ENCODE peak calls at places on chromosomes 4 and X, in eight cellular contexts. Y is H9, X is iris pigment epithelial cell, N is nucleus accumbens, A is mammary epithelial cell, V is left ventricle myocardium superior, G is endothelial cell, F is T-cell. L is an unnamed sample.

GRCh38 chrX:17077349-17077748 is 130.9 kb downstream of the REPS2 start:
- DNase-seq in Y (no peak), X (no peak), N (no peak), A (no peak), V (no peak), G (no peak), F (no peak), L (no peak)

GRCh38 chr4:67886281-67886680 is 2.5 kb upstream of the TMPRSS11D start:
- DNase-seq in Y (no peak), X (peak; percentile 71), N (no peak), A (peak; percentile 65), V (no peak), G (no peak), F (no peak), L (no peak)

GRCh38 chrX:72105436-72105835 is 26.3 kb downstream of the RTL5 start:
- DNase-seq in Y (no peak), X (no peak), N (no peak), A (no peak), V (no peak), G (no peak), F (peak; percentile 64), L (peak; percentile 57)

GRCh38 chrX:73758253-73758652 is 195.3 kb downstream of the CHIC1 start:
- DNase-seq in Y (no peak), X (no peak), N (no peak), A (peak; percentile 1), V (no peak), G (no peak), F (no peak), L (no peak)

GRCh38 chrX:135257469-135257868 is 5.6 kb downstream of the ETDA start:
- DNase-seq in Y (no peak), X (no peak), N (no peak), A (no peak), V (no peak), G (no peak), F (no peak), L (no peak)

GRCh38 chr4:7426525-7427171 is 8.1 kb downstream of the PSAPL1 start:
- DNase-seq in Y (peak; percentile 23), X (no peak), N (no peak), A (no peak), V (no peak), G (no peak), F (no peak), L (no peak)

GRCh38 chrX:71143508-71143907 is 1.1 kb upstream of the NLGN3 start:
- DNase-seq in Y (no peak), X (peak; percentile 32), N (peak; percentile 34), A (no peak), V (peak; percentile 48), G (no peak), F (no peak), L (no peak)

GRCh38 chr4:1339489-1339888 is 7.5 kb upstream of the UVSSA start:
- DNase-seq in Y (no peak), X (no peak), N (no peak), A (no peak), V (no peak), G (no peak), F (no peak), L (no peak)

GRCh38 chr4:81757706-81758105 is 286.0 kb upstream of the RASGEF1B start:
- DNase-seq in Y (no peak), X (no peak), N (no peak), A (no peak), V (no peak), G (no peak), F (no peak), L (no peak)

GRCh38 chr4:6742989-6743388 is 27.0 kb downstream of the BLOC1S4 start:
- DNase-seq in Y (no peak), X (no peak), N (no peak), A (no peak), V (no peak), G (no peak), F (no peak), L (no peak)

GRCh38 chr4:60485279-60485678 is 714.8 kb upstream of the ADGRL3 start:
- DNase-seq in Y (no peak), X (no peak), N (no peak), A (peak; percentile 14), V (no peak), G (no peak), F (no peak), L (no peak)

GRCh38 chr4:7823416-7823824 is 116.2 kb downstream of the AFAP1 start:
- DNase-seq in Y (no peak), X (no peak), N (no peak), A (no peak), V (peak; percentile 83), G (no peak), F (no peak), L (no peak)

GRCh38 chrX:36867143-36867542 is 141.0 kb upstream of the FAM47C start:
- DNase-seq in Y (no peak), X (peak; percentile 10), N (no peak), A (peak; percentile 9), V (no peak), G (peak; percentile 4), F (no peak), L (no peak)

GRCh38 chr4:164252286-164252685 is 501.6 kb upstream of the SMIM31 start:
- DNase-seq in Y (peak; percentile 70), X (peak; percentile 15), N (peak; percentile 60), A (peak; percentile 22), V (no peak), G (no peak), F (no peak), L (no peak)

GRCh38 chrX:21926116-21926515 is 14.4 kb upstream of the SMS start:
- DNase-seq in Y (no peak), X (peak; percentile 60), N (no peak), A (no peak), V (no peak), G (no peak), F (no peak), L (no peak)

GRCh38 chrX:103356023-103356798 is at the start of gene TCEAL9:
- DNase-seq in Y (peak; percentile 78), X (peak; percentile 73), N (peak; percentile 27), A (peak; percentile 46), V (peak; percentile 56), G (peak; percentile 38), F (no peak), L (no peak)

GRCh38 chrX:119008122-119008744 is 33.8 kb downstream of the LONRF3 start:
- DNase-seq in Y (no peak), X (peak; percentile 30), N (peak; percentile 1), A (no peak), V (peak; percentile 39), G (peak; percentile 29), F (no peak), L (peak; percentile 17)

GRCh38 chr4:1194028-1194900 is 21.9 kb upstream of the SPON2 start:
- DNase-seq in Y (peak; percentile 62), X (peak; percentile 59), N (peak; percentile 36), A (no peak), V (peak; percentile 89), G (peak; percentile 4), F (no peak), L (no peak)

GRCh38 chr4:176406736-176407135 is 87.0 kb downstream of the SPCS3 start:
- DNase-seq in Y (no peak), X (no peak), N (no peak), A (no peak), V (no peak), G (no peak), F (no peak), L (no peak)

GRCh38 chr4:40178672-40179071 is 18.2 kb upstream of the RHOH start:
- DNase-seq in Y (no peak), X (no peak), N (no peak), A (no peak), V (no peak), G (no peak), F (no peak), L (no peak)

GRCh38 chrX:88170528-88170927 is 576.5 kb upstream of the CPXCR1 start:
- DNase-seq in Y (no peak), X (no peak), N (no peak), A (no peak), V (no peak), G (no peak), F (no peak), L (no peak)

GRCh38 chr4:177726111-177726510 is 283.9 kb upstream of the AGA start:
- DNase-seq in Y (no peak), X (peak; percentile 2), N (no peak), A (peak; percentile 64), V (no peak), G (no peak), F (no peak), L (no peak)

GRCh38 chr4:115187136-115187535 is 73.7 kb upstream of the NDST4 start:
- DNase-seq in Y (no peak), X (peak; percentile 13), N (no peak), A (no peak), V (no peak), G (no peak), F (no peak), L (no peak)

GRCh38 chr4:113435893-113436292 is 325.6 kb downstream of the CAMK2D start:
- DNase-seq in Y (peak; percentile 33), X (peak; percentile 88), N (no peak), A (peak; percentile 96), V (peak; percentile 30), G (no peak), F (no peak), L (no peak)

GRCh38 chr4:124484008-124484407 is 228.5 kb downstream of the ANKRD50 start:
- DNase-seq in Y (no peak), X (no peak), N (no peak), A (no peak), V (no peak), G (no peak), F (no peak), L (no peak)

GRCh38 chr4:35982318-35982717 is 262.0 kb downstream of the ARAP2 start:
- DNase-seq in Y (no peak), X (no peak), N (no peak), A (no peak), V (no peak), G (no peak), F (no peak), L (no peak)

GRCh38 chrX:13688772-13689518 is at the start of gene RAB9A:
- DNase-seq in Y (peak; percentile 81), X (peak; percentile 66), N (peak; percentile 72), A (peak; percentile 82), V (peak; percentile 91), G (peak; percentile 85), F (peak; percentile 69), L (peak; percentile 72)

GRCh38 chrX:44747317-44747716 is 96.5 kb upstream of the DUSP21 start:
- DNase-seq in Y (no peak), X (no peak), N (no peak), A (no peak), V (no peak), G (no peak), F (no peak), L (no peak)

GRCh38 chrX:12139934-12140611 is 1.8 kb downstream of the FRMPD4 start:
- DNase-seq in Y (no peak), X (no peak), N (no peak), A (peak; percentile 39), V (no peak), G (no peak), F (no peak), L (no peak)

GRCh38 chr4:2069161-2069971 is 10.2 kb downstream of the NAT8L start:
- DNase-seq in Y (no peak), X (no peak), N (no peak), A (no peak), V (peak; percentile 22), G (no peak), F (no peak), L (no peak)

GRCh38 chr4:56786955-56787354 is 34.5 kb downstream of the SPINK2 start:
- DNase-seq in Y (no peak), X (peak; percentile 78), N (no peak), A (peak; percentile 50), V (peak; percentile 83), G (peak; percentile 55), F (no peak), L (no peak)

GRCh38 chr4:78477276-78477675 is 74.3 kb upstream of the ANXA3 start:
- DNase-seq in Y (no peak), X (peak; percentile 87), N (no peak), A (peak; percentile 64), V (no peak), G (no peak), F (no peak), L (no peak)

GRCh38 chr4:3768842-3769641 is 2.9 kb downstream of the ADRA2C start:
- DNase-seq in Y (no peak), X (no peak), N (no peak), A (no peak), V (no peak), G (no peak), F (no peak), L (no peak)

GRCh38 chr4:37454263-37454800 is 209.8 kb downstream of the NWD2 start:
- DNase-seq in Y (no peak), X (no peak), N (no peak), A (no peak), V (no peak), G (no peak), F (no peak), L (no peak)